ENCODE peak calls at places on chromosomes 1 and 21, in eight cellular contexts. G, M, P, Y, K, Z, L and A are unnamed samples.

GRCh38 chr1:59178339-59178744 is 118.6 kb upstream of the FGGY start:
- DNase-seq in K (no peak), G (peak), Z (no peak), L (no peak), P (no peak), Y (peak), M (no peak), A (no peak)

GRCh38 chr1:209238356-209238755 is 345.2 kb upstream of the CAMK1G start:
- DNase-seq in Y (no peak), K (no peak), M (no peak), G (no peak), P (no peak), Z (no peak), L (no peak), A (no peak)

GRCh38 chr1:215842905-215843304 is 275.8 kb downstream of the KCTD3 start:
- DNase-seq in M (no peak), K (no peak), L (no peak), Y (peak), Z (no peak), P (no peak), G (no peak), A (no peak)

GRCh38 chr1:12580054-12580887 is 37.7 kb downstream of the DHRS3 start:
- DNase-seq in M (no peak), Z (no peak), G (peak), K (no peak), Y (peak), L (no peak), P (no peak), A (no peak)

GRCh38 chr1:103284270-103284669 is 175.9 kb upstream of the COL11A1 start:
- DNase-seq in Z (no peak), K (no peak), P (no peak), L (no peak), G (no peak), M (no peak), Y (peak), A (no peak)

GRCh38 chr1:47469405-47469759 is 31.5 kb downstream of the FOXD2 start:
- DNase-seq in Z (no peak), K (no peak), P (no peak), Y (no peak), L (no peak), G (no peak), M (no peak), A (no peak)

GRCh38 chr1:168991667-168992475 is 114.6 kb upstream of the ATP1B1 start:
- DNase-seq in K (no peak), Y (no peak), P (no peak), L (no peak), M (no peak), G (no peak), Z (no peak), A (no peak)

GRCh38 chr1:90067194-90067593 is 72.3 kb downstream of the ZNF326 start:
- DNase-seq in Z (no peak), Y (no peak), L (no peak), K (no peak), G (no peak), P (no peak), M (no peak), A (no peak)

GRCh38 chr1:202154766-202155477 is 5.5 kb downstream of the PTPN7 start:
- DNase-seq in Z (no peak), L (peak), K (peak), P (peak), M (no peak), G (no peak), Y (peak), A (peak)

GRCh38 chr21:38887062-38887686 is 81.4 kb downstream of the ETS2 start:
- DNase-seq in L (no peak), P (no peak), Y (no peak), G (no peak), M (no peak), Z (no peak), K (no peak), A (no peak)

GRCh38 chr21:42343101-42343500 is 7.7 kb downstream of the TFF2 start:
- DNase-seq in M (no peak), K (peak), P (no peak), L (no peak), Y (no peak), G (no peak), Z (peak), A (no peak)

GRCh38 chr1:25068316-25068715 is 138.2 kb upstream of the RUNX3 start:
- DNase-seq in Y (no peak), G (no peak), L (no peak), Z (peak), P (no peak), K (no peak), M (no peak), A (no peak)

GRCh38 chr21:45517249-45518065 is 24.8 kb downstream of the SLC19A1 start:
- DNase-seq in M (no peak), Y (no peak), Z (peak), K (no peak), P (peak), L (no peak), G (peak), A (no peak)

GRCh38 chr1:90963651-90964050 is 58.2 kb downstream of the ZNF644 start:
- DNase-seq in Z (no peak), G (no peak), Y (peak), L (no peak), K (no peak), M (no peak), P (no peak), A (no peak)

GRCh38 chr21:25942145-25942544 is 207.4 kb downstream of the GABPA start:
- DNase-seq in M (no peak), Z (no peak), G (no peak), K (no peak), L (no peak), Y (no peak), P (no peak), A (no peak)

GRCh38 chr1:176696109-176696508 is 233.1 kb downstream of the PAPPA2 start:
- DNase-seq in K (no peak), L (no peak), G (no peak), Z (no peak), Y (peak), P (no peak), M (no peak), A (no peak)

GRCh38 chr1:8017495-8018310 is 8.4 kb downstream of the ERRFI1 start:
- DNase-seq in M (no peak), P (no peak), Y (no peak), L (no peak), G (no peak), Z (no peak), K (no peak), A (no peak)

GRCh38 chr1:203096566-203096965 is 10.8 kb upstream of the MYOG start:
- DNase-seq in K (no peak), L (no peak), Z (no peak), G (no peak), Y (no peak), P (no peak), M (no peak), A (no peak)

GRCh38 chr1:109739738-109740614 is 862 bp downstream of the GSTM3 start:
- DNase-seq in G (peak), K (peak), Y (peak), M (peak), L (peak), P (peak), Z (peak), A (peak)

GRCh38 chr21:38955495-38955894 is 149.8 kb downstream of the ETS2 start:
- DNase-seq in G (no peak), K (no peak), P (peak), L (no peak), Z (no peak), Y (peak), M (no peak), A (peak)

DNA sequence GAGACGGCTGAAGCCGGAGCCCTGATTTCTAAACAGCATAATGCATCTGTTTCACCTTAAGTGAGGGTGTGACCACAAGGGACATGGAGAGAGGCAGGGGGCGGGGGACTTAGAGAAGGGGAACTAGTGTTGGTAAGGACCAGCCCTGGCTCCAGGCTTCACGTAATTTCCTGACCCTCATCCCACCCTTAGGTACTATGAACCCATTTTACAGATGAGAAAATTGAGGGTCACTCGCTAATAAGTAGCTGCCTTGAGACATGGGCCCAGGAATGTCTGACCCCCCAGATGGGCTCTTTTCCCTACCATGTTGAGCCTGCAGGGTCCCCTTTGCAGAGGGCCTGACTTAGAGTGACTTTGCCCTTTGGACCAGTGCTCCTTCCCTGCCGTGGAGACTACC is 4.7 kb downstream of the EPHA8 start:
- DNase-seq in Z (no peak), K (no peak), Y (no peak), M (no peak), L (no peak), G (no peak), P (no peak), A (no peak)
- TF ChIP-seq POLR2A in Z (no peak), K (no peak), Y (no peak), M (no peak), L (no peak), G (no peak), P (no peak), A (no peak)

DNA sequence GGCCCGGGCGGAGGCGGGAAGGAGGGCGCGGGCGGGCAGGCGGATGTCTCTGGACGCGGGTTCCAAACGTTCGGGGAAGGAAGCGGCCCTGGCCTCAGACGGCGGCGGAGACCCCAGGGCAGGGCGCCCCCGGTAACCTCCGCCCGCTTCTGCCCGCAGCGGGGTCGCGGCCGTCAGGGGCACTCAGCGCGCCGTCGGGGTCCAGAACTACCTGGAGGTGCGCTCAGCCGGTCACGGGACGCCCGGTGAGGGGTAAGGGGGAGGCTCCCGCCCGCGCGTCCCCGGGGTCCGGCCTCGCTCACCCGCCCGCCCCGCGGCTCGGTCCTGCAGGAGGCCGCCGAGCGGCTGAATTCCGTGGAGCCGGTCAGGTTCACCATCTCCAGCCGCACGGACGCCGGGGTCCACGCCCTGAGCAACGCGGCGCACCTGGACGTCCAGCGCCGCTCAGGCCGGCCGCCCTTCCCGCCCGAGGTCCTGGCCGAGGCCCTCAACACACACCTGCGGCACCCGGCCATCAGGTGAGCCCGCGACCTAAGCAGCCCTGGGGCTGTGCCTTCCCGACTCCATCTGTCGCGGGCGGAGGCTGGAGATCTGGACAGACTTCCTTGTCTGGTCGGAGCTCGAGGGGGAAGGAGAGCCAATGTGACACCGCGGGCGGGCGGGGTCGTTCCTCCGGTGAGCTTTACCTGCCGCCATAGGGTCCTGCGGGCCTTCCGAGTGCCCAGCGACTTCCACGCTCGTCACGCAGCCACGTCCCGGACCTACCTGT is 543 bp downstream of the PUSL1 start:
- DNase-seq in G (peak), P (peak), K (peak), M (no peak), Y (no peak), Z (no peak), L (peak), A (no peak)
- TF ChIP-seq POLR2A in G (no peak), P (no peak), K (no peak), M (no peak), Y (peak), Z (no peak), L (no peak), A (no peak)

GRCh38 chr1:111201275-111202090 is 1.0 kb upstream of the DENND2D start:
- DNase-seq in P (no peak), G (no peak), K (no peak), L (peak), Y (no peak), M (no peak), Z (no peak), A (no peak)
- TF ChIP-seq POLR2A in P (no peak), G (no peak), K (no peak), L (no peak), Y (no peak), M (no peak), Z (no peak), A (no peak)

DNA sequence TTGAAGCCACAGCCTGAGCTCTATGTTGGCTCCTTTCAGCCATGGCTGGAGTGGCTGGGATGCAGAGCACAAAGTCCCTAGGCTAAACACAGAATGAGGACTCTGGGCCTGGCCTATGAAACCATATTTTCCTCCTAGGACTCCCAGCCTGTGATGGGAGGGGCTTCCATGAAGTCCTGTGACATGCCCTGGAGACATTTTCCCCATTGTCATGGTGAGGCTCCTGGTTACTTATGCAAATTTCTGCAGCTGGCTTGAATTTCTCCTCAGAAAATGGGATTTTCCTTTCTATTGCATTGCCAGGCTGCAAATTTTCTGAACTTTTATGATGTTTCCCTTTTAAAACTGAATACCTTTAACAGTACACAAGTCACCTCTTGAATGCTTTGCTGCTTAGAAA is 61.3 kb downstream of the VCAM1 start:
- DNase-seq in K (no peak), G (no peak), Z (no peak), Y (no peak), M (no peak), P (no peak), L (no peak), A (no peak)
- TF ChIP-seq POLR2A in K (no peak), G (no peak), Z (no peak), Y (no peak), M (no peak), P (no peak), L (no peak), A (no peak)

GRCh38 chr1:30520461-30520860 is 202.9 kb downstream of the MATN1 start:
- DNase-seq in Z (peak), P (no peak), K (peak), L (no peak), M (no peak), G (no peak), Y (no peak), A (no peak)
- TF ChIP-seq POLR2A in Z (no peak), P (no peak), K (no peak), L (no peak), M (no peak), G (no peak), Y (no peak), A (no peak)

GRCh38 chr1:171740987-171741871 is 636 bp downstream of the VAMP4 start:
- DNase-seq in G (peak), M (peak), P (peak), L (peak), K (no peak), Y (peak), Z (no peak), A (peak)

GRCh38 chr1:171742577-171742922 is 685 bp upstream of the VAMP4 start:
- DNase-seq in K (peak), L (peak), G (peak), P (peak), M (no peak), Z (peak), Y (peak), A (peak)

GRCh38 chr1:171741872-171742576 is at the start of gene VAMP4:
- DNase-seq in P (peak), G (peak), M (peak), Y (peak), Z (peak), K (peak), L (peak), A (peak)

GRCh38 chr1:171740356-171740863 is 1.5 kb downstream of the VAMP4 start:
- DNase-seq in P (no peak), Z (no peak), M (no peak), K (no peak), L (no peak), G (no peak), Y (peak), A (no peak)

DNA sequence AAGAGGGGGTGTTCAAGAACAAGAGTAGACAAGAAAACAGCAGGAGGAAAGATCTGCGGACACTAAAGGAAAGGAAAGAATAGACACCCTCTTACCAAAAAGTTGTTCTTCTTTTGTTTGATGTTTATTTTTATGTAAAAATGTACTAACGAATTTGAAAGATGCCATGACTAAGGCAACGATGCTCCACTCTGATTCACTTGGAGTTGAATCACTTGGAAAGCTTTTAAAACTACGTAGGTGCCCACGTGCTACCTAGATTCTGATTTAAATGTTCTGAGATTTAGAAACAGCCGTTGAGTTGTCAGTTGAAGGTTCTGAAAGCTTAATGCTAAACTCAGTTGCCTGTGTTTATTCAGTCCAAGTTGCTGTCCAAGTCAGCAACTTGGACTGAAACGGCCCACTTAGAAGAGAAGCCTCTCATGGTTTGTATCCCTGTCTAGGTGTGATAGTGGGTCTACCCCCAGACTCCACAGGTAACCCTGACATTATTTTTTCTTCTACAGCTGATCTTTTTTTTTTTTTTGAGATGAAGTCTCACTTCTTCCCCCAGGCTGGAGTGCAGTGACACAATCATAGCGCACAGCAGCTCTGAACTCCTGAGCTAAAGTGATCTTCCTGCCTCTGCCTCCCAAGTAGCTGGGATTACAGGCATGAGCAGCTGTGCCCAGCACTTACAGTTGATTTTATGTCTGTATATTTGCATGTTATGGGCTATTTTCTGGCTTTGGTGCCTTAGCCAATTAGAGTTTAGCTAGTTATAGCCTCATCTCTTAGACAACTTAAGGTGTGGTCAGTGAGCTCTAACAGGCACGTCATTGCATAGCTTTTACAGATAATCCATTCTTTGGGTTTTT is 1.4 kb upstream of the VAMP4 start:
- DNase-seq in K (no peak), Z (no peak), P (no peak), G (no peak), L (no peak), M (no peak), Y (peak), A (peak)
- TF ChIP-seq POLR2A in K (no peak), Z (no peak), P (no peak), G (no peak), L (no peak), M (no peak), Y (peak), A (no peak)

GRCh38 chr1:156293098-156293434 is 2.4 kb downstream of the GLMP start:
- DNase-seq in K (no peak), G (no peak), Z (no peak), L (no peak), Y (no peak), M (no peak), P (no peak), A (no peak)

GRCh38 chr1:156289857-156290256 is 5.6 kb downstream of the GLMP start:
- DNase-seq in L (no peak), P (no peak), G (no peak), M (no peak), Z (no peak), Y (no peak), K (no peak), A (no peak)

GRCh38 chr1:156293895-156294294 is 1.6 kb downstream of the GLMP start:
- DNase-seq in P (no peak), M (no peak), Z (no peak), Y (no peak), G (no peak), K (no peak), L (no peak), A (no peak)

GRCh38 chr1:156295391-156295947 is at the start of gene GLMP:
- DNase-seq in P (peak), K (peak), Y (peak), L (peak), G (peak), M (peak), Z (peak), A (peak)

GRCh38 chr1:156291226-156292061 is 4.0 kb downstream of the GLMP start:
- DNase-seq in K (peak), M (peak), Y (peak), Z (peak), L (peak), P (peak), G (peak), A (no peak)
- TF ChIP-seq POLR2A in K (peak), M (no peak), Y (no peak), Z (no peak), L (no peak), P (peak), G (peak), A (no peak)